ENCODE peak calls at places on chromosomes 5 and 9, in eight cellular contexts. H, W, J, P, O, D, I and A are unnamed samples.

GRCh38 chr5:90325093-90325492 is 84.5 kb downstream of the CETN3 start:
- DNase-seq in J (no peak), H (no peak), P (no peak), D (no peak), I (no peak), W (no peak), O (no peak), A (no peak)

GRCh38 chr5:81397169-81397568 is 3.2 kb upstream of the ACOT12 start:
- DNase-seq in H (no peak), O (no peak), D (no peak), P (no peak), I (peak), W (peak), J (no peak), A (peak)

GRCh38 chr9:75788006-75788634 is 102.4 kb upstream of the PCSK5 start:
- DNase-seq in I (peak), J (no peak), D (no peak), W (peak), P (no peak), O (no peak), H (no peak), A (no peak)

GRCh38 chr5:3310551-3311340 is 284.9 kb upstream of the IRX1 start:
- DNase-seq in W (no peak), J (no peak), D (no peak), O (peak), P (peak), H (no peak), I (peak), A (no peak)

GRCh38 chr9:134062461-134063087 is 5.3 kb downstream of the BRD3 start:
- DNase-seq in D (no peak), H (no peak), J (no peak), O (no peak), I (no peak), P (no peak), W (no peak), A (no peak)

GRCh38 chr5:67636091-67636490 is 439.5 kb upstream of the CD180 start:
- DNase-seq in P (no peak), O (no peak), J (no peak), I (no peak), D (no peak), W (peak), H (no peak), A (no peak)

GRCh38 chr5:141732417-141732816 is 50.4 kb upstream of the ARAP3 start:
- DNase-seq in H (no peak), O (peak), D (no peak), J (no peak), P (no peak), I (no peak), W (no peak), A (no peak)

GRCh38 chr5:87541033-87541432 is 128.3 kb upstream of the CCNH start:
- DNase-seq in H (no peak), W (peak), D (no peak), P (no peak), O (peak), J (no peak), I (peak), A (peak)

GRCh38 chr9:136116360-136117098 is 2.1 kb downstream of the TMEM250 start:
- DNase-seq in O (no peak), W (no peak), D (no peak), I (no peak), P (no peak), H (no peak), J (no peak), A (no peak)

GRCh38 chr5:163571755-163572154 is 66.3 kb downstream of the MAT2B start:
- DNase-seq in O (no peak), D (no peak), I (peak), P (no peak), H (peak), J (no peak), W (no peak), A (peak)

GRCh38 chr5:171661146-171661545 is 124.5 kb upstream of the SMIM23 start:
- DNase-seq in H (no peak), I (no peak), P (no peak), J (no peak), D (no peak), W (no peak), O (peak), A (no peak)

GRCh38 chr9:81096667-81097066 is 592.7 kb downstream of the TLE1 start:
- DNase-seq in J (no peak), O (no peak), W (no peak), H (no peak), I (no peak), P (no peak), D (no peak), A (no peak)

GRCh38 chr5:5132896-5133295 is 7.2 kb upstream of the ADAMTS16 start:
- DNase-seq in O (no peak), J (no peak), H (no peak), W (no peak), I (no peak), P (no peak), D (no peak), A (no peak)

GRCh38 chr9:71891557-71892189 is 19.3 kb downstream of the ABHD17B start:
- DNase-seq in I (no peak), P (no peak), O (no peak), W (no peak), J (no peak), H (no peak), D (no peak), A (no peak)

GRCh38 chr5:123176224-123176937 is 87.3 kb downstream of the PRDM6 start:
- DNase-seq in D (no peak), J (no peak), I (peak), P (no peak), H (peak), W (no peak), O (no peak), A (peak)

GRCh38 chr9:79667716-79668458 is 96.1 kb downstream of the TLE4 start:
- DNase-seq in D (no peak), J (no peak), W (no peak), H (no peak), O (peak), I (no peak), P (no peak), A (no peak)

GRCh38 chr9:77025146-77025545 is 5.7 kb downstream of the FOXB2 start:
- DNase-seq in I (no peak), W (no peak), J (no peak), D (no peak), P (no peak), O (no peak), H (no peak), A (no peak)

GRCh38 chr5:178667109-178667508 is 40.3 kb upstream of the CLK4 start:
- DNase-seq in H (no peak), O (no peak), P (no peak), W (no peak), J (no peak), I (no peak), D (no peak), A (no peak)

GRCh38 chr5:151125421-151125820 is 32.2 kb downstream of the ANXA6 start:
- DNase-seq in W (no peak), H (no peak), D (no peak), P (no peak), J (no peak), I (no peak), O (no peak), A (no peak)

GRCh38 chr9:37559125-37559524 is 17.1 kb downstream of the FBXO10 start:
- DNase-seq in J (no peak), H (no peak), I (no peak), D (no peak), P (no peak), O (no peak), W (no peak), A (no peak)

GRCh38 chr9:129455151-129455995 is 165.5 kb downstream of the C9orf50 start:
- DNase-seq in H (no peak), J (no peak), O (no peak), I (no peak), D (no peak), P (no peak), W (no peak), A (no peak)

GRCh38 chr9:3511537-3511936 is 14.3 kb downstream of the RFX3 start:
- DNase-seq in W (no peak), O (no peak), P (no peak), I (no peak), J (no peak), H (no peak), D (no peak), A (no peak)

GRCh38 chr5:170746081-170746951 is 37.2 kb upstream of the GABRP start:
- DNase-seq in D (no peak), O (no peak), J (no peak), H (no peak), I (no peak), P (no peak), W (peak), A (no peak)